ENCODE peak calls at places on chromosomes 13 and 19, in six cellular contexts. B, X, M, V, E and G are unnamed samples.

GRCh38 chr13:109140054-109140776 is 510.8 kb downstream of the MYO16 start:
- DNase-seq in B (no peak), V (no peak), M (no peak), E (no peak), X (no peak), G (no peak)

GRCh38 chr13:82447452-82448030 is 1434.7 kb downstream of the SLITRK1 start:
- DNase-seq in B (no peak), X (no peak), E (no peak), M (no peak), V (no peak), G (no peak)

GRCh38 chr19:46413262-46414031 is at the start of gene CCDC8:
- DNase-seq in X (no peak), B (peak; percentile 88), E (peak; percentile 98), M (peak; percentile 92), V (peak; percentile 99), G (peak; percentile 69)

GRCh38 chr13:106446011-106446410 is 89.5 kb downstream of the EFNB2 start:
- DNase-seq in V (no peak), X (no peak), B (peak; percentile 58), M (no peak), E (no peak), G (no peak)

GRCh38 chr13:30796132-30796832 is 60.9 kb downstream of the ALOX5AP start:
- DNase-seq in V (peak; percentile 62), B (peak; percentile 80), E (no peak), M (no peak), X (no peak), G (no peak)

GRCh38 chr13:98664924-98665637 is 87.4 kb downstream of the SLC15A1 start:
- DNase-seq in M (no peak), V (no peak), X (no peak), B (no peak), E (no peak), G (no peak)

GRCh38 chr13:29621841-29622240 is 26.4 kb upstream of the SLC7A1 start:
- DNase-seq in M (no peak), X (no peak), B (no peak), E (no peak), V (no peak), G (no peak)

GRCh38 chr13:42333613-42334328 is 61.8 kb downstream of the AKAP11 start:
- DNase-seq in V (peak; percentile 71), X (peak; percentile 69), B (peak; percentile 9), E (no peak), M (no peak), G (no peak)

GRCh38 chr13:90686438-90686837 is 661.0 kb upstream of the MIR17HG start:
- DNase-seq in X (no peak), E (no peak), V (peak; percentile 91), B (peak; percentile 88), M (no peak), G (no peak)

GRCh38 chr13:109273326-109273751 is 513.0 kb downstream of the IRS2 start:
- DNase-seq in X (no peak), E (no peak), V (peak; percentile 47), M (no peak), B (peak; percentile 36), G (no peak)

GRCh38 chr13:68987585-68987984 is 1120.0 kb upstream of the ATXN8OS start:
- DNase-seq in E (no peak), V (no peak), M (no peak), B (no peak), X (no peak), G (no peak)

GRCh38 chr13:109698779-109699178 is 87.6 kb downstream of the IRS2 start:
- DNase-seq in V (peak; percentile 63), B (peak; percentile 79), M (no peak), X (no peak), E (no peak), G (peak; percentile 34)

GRCh38 chr13:20174656-20175405 is 14.0 kb upstream of the GJA3 start:
- DNase-seq in B (peak; percentile 86), X (peak; percentile 56), V (peak; percentile 94), M (peak; percentile 91), E (peak; percentile 50), G (peak; percentile 38)

GRCh38 chr13:48233886-48234488 is 981 bp downstream of the ITM2B start:
- DNase-seq in M (no peak), V (peak; percentile 72), E (peak; percentile 13), B (peak; percentile 46), X (no peak), G (peak; percentile 10)

GRCh38 chr13:54373211-54373610 is 1344.6 kb downstream of the OLFM4 start:
- DNase-seq in V (no peak), X (no peak), M (no peak), B (no peak), E (peak; percentile 31), G (no peak)

GRCh38 chr13:68304287-68304893 is 1074.3 kb upstream of the PCDH9 start:
- DNase-seq in X (no peak), B (no peak), V (peak; percentile 8), E (peak; percentile 9), M (no peak), G (no peak)

DNA sequence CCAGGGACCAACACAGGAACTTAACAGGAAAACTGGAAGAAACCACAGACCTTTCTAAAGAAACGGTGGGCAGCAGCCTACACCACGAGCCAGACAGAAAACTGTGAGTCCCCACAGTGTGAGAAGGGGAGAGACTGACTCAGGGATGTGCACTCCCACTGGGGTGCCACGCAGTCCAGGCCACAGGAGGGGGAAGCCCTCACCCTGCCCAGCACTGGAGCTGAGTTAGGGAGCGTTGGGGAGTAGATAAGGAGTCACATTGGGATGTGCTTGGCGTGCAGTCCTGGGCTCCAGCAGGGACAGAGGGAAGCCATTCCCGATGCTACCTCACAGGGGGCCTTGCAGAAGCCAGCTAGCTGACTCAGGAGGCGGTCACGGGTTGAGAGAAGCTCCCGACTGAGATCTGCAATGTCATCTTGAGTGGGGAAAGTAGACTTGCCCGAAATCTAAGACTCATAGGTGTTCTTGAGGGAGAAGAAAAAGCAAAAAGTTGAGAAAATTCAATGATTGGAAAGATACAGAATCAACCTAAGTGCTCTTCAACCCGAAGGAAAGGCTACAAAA is 17.3 kb downstream of the SIGLEC8 start:
- DNase-seq in X (no peak), B (no peak), V (no peak), E (no peak), M (peak; percentile 63), G (no peak)
- H3K4me3 ChIP-seq in X (no peak overlapping the region), B (no peak overlapping the region), V (no peak overlapping the region), E (no peak overlapping the region), M (no peak overlapping the region), G (no peak overlapping the region)

GRCh38 chr19:17741456-17741855 is 9.8 kb upstream of the FCHO1 start:
- DNase-seq in V (no peak), X (no peak), E (no peak), B (no peak), M (no peak), G (no peak)

GRCh38 chr19:17743874-17744273 is 7.4 kb upstream of the FCHO1 start:
- DNase-seq in X (no peak), M (no peak), V (peak; percentile 60), E (peak; percentile 11), B (peak; percentile 33), G (no peak)

GRCh38 chr19:17737690-17738153 is 13.6 kb upstream of the FCHO1 start:
- DNase-seq in B (peak; percentile 15), E (no peak), X (no peak), V (no peak), M (no peak), G (no peak)

GRCh38 chr19:17735410-17735809 is 15.9 kb upstream of the FCHO1 start:
- DNase-seq in X (no peak), E (peak; percentile 31), B (no peak), M (no peak), V (no peak), G (no peak)

DNA sequence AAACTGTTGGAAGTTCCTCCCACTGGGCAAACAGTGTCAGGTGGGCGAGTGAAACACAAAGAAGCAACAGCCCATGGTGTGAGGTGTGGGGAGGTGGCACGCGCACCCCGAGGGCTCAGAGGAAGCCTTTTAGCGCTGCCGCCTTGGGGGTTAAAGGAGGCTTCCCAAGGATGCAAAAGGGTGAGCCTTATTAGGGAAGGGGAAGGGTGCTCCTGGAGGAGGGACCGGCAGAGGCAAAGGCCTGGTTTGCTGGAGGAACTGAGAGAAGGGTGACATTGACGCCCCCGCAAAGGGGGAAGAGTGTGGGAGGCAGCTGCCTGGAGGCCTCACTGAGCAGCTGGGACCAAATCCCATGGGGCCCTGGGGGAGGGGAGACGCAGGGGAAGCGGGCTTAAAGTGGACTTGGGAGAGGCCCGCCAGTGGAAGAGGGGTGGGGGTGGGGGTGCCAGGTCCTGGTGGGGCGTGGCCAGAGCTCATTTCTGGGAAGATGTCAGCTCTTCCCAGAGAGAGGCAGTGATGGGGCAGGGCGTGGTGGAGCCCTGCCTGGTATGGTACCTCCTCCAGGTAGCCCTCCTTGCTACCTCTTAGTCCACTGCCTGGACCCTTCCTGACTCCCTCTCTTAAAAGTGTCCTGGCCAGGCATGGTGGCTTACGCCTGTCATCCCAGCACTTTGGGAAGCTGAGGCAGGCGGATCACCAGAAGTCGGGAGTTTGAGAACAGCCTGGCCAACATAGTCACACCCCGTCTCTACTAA is 12.0 kb upstream of the FCHO1 start:
- DNase-seq in X (peak; percentile 72), B (no peak), M (no peak), E (peak; percentile 77), V (peak; percentile 40), G (no peak)
- H3K4me3 ChIP-seq in X (no peak overlapping the region), B (no peak overlapping the region), M (no peak overlapping the region), E (no peak overlapping the region), V (no peak overlapping the region), G (no peak overlapping the region)

DNA sequence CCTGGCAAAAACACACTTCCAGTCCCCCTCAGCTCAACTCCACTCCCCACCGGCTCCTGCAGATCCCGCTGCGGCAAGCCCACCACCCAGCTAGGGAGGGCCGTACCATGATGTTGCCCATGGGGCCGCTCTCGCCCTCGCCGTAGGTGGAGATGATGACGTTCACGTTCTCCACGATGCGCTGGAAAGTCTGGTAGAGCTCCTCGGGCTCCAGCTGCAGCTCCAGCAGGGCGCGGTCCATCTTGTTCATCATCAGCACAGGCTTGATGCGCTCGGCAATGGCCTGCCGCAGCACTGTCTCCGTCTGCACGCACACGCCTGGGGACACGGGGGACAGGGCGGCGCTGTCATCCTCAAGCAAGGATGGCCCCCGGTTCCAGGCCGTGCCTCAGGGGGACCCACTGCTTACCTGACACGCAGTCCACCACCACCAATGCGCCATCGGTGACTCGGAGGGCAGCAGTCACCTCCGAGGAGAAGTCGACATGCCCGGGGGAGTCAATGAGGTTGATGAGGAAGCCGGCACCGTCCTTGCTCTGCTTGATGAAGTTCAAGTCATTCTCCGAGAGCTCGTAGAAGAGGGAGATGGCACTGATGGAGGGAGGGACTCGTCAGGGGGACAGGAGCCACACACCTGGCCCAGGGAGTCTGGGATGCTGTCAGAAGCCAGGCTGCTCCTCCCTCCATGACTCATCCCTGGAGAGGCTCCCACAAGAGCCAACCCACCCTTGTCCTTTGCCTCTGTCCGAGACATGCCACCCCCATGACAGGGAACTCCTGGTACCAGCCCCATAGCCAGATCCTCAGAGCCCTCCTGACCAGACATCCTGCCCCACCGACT is 2.3 kb downstream of the EEF2 start:
- DNase-seq in X (no peak), V (no peak), M (no peak), E (peak; percentile 58), B (peak; percentile 58), G (no peak)
- H3K4me3 ChIP-seq in X (peak overlapping the region; percentile 95), V (peak overlapping the region; percentile 68), M (no peak overlapping the region), E (no peak overlapping the region), B (peak overlapping the region; percentile 83), G (peak overlapping the region; percentile 100)

GRCh38 chr13:28138756-28139470 is 568 bp downstream of the PAN3 start:
- DNase-seq in M (peak; percentile 86), X (peak; percentile 89), V (peak; percentile 97), E (peak; percentile 89), B (peak; percentile 90), G (peak; percentile 64)

GRCh38 chr13:28136916-28137315 is 1.4 kb upstream of the PAN3 start:
- DNase-seq in M (no peak), X (peak; percentile 22), B (no peak), E (no peak), V (no peak), G (no peak)

GRCh38 chr13:28137556-28137955 is 789 bp upstream of the PAN3 start:
- DNase-seq in E (no peak), X (no peak), M (no peak), V (peak; percentile 22), B (no peak), G (no peak)

GRCh38 chr13:28138012-28138755 is at the start of gene PAN3:
- DNase-seq in E (peak; percentile 93), V (peak; percentile 94), M (peak; percentile 96), B (peak; percentile 89), X (peak; percentile 97), G (peak; percentile 42)

GRCh38 chr13:28140433-28141125 is 2.2 kb downstream of the PAN3 start:
- DNase-seq in M (no peak), B (no peak), E (no peak), X (no peak), V (no peak), G (no peak)
- H3K4me3 ChIP-seq in M (peak overlapping the region; percentile 81), B (peak overlapping the region; percentile 90), E (peak overlapping the region; percentile 90), X (peak overlapping the region; percentile 69), V (no peak overlapping the region), G (peak overlapping the region; percentile 90)